ENCODE peak calls at places on chromosomes 5 and 9, in nine cellular contexts. Q is sigmoid colon; J is heart right ventricle; T is mesendoderm; B is aorta; Z is thoracic aorta; D is Peyer's patch; M is psoas muscle; V is CD4-positive, CD25-positive, alpha-beta regulatory T cell. Y is an unnamed sample.

GRCh38 chr9:121825481-121825830 is 174.0 kb downstream of the DAB2IP start:
- DNase-seq in Q (no peak), J (no peak), T (no peak), B (no peak), Z (no peak), D (no peak), M (no peak), V (no peak), Y (no peak)

GRCh38 chr9:130028493-130029222 is 14.3 kb downstream of the FNBP1 start:
- DNase-seq in Q (no peak), J (no peak), T (no peak), B (no peak), Z (no peak), D (no peak), M (no peak), V (no peak), Y (no peak)

GRCh38 chr9:133251773-133252172 is 23.2 kb downstream of the ABO start:
- DNase-seq in Q (no peak), J (no peak), T (no peak), B (no peak), Z (no peak), D (no peak), M (no peak), V (no peak), Y (no peak)

GRCh38 chr5:135979510-135979909 is 24.7 kb upstream of the LECT2 start:
- DNase-seq in Q (no peak), J (peak; percentile 40), T (no peak), B (no peak), Z (no peak), D (no peak), M (no peak), V (no peak), Y (no peak)

GRCh38 chr5:105413406-105413990 is 1850.9 kb upstream of the NUDT12 start:
- DNase-seq in Q (no peak), J (no peak), T (no peak), B (no peak), Z (no peak), D (no peak), M (no peak), V (no peak), Y (no peak)

GRCh38 chr5:65255294-65255693 is 226.4 kb downstream of the ADAMTS6 start:
- DNase-seq in Q (no peak), J (no peak), T (no peak), B (no peak), Z (no peak), D (no peak), M (no peak), V (no peak), Y (no peak)

GRCh38 chr5:125961150-125961549 is 462.1 kb upstream of the GRAMD2B start:
- DNase-seq in Q (no peak), J (no peak), T (no peak), B (no peak), Z (no peak), D (no peak), M (no peak), V (no peak), Y (no peak)

GRCh38 chr9:138111607-138112006 is 234.0 kb downstream of the CACNA1B start:
- DNase-seq in Q (no peak), J (no peak), T (no peak), B (no peak), Z (no peak), D (no peak), M (no peak), V (no peak), Y (no peak)

GRCh38 chr5:66742083-66742895 is 146.1 kb downstream of the MAST4 start:
- DNase-seq in Q (no peak), J (peak; percentile 28), T (peak; percentile 35), B (no peak), Z (no peak), D (no peak), M (peak; percentile 64), V (no peak), Y (no peak)

GRCh38 chr9:91181541-91181940 is 180.2 kb downstream of the AUH start:
- DNase-seq in Q (no peak), J (no peak), T (no peak), B (no peak), Z (no peak), D (no peak), M (no peak), V (no peak), Y (no peak)

GRCh38 chr9:136525207-136525606 is 20.6 kb downstream of the NOTCH1 start:
- DNase-seq in Q (no peak), J (no peak), T (no peak), B (no peak), Z (no peak), D (no peak), M (peak; percentile 78), V (no peak), Y (no peak)

GRCh38 chr9:116855881-116856662 is 169.0 kb downstream of the TRIM32 start:
- DNase-seq in Q (no peak), J (no peak), T (no peak), B (no peak), Z (no peak), D (no peak), M (no peak), V (no peak), Y (peak; percentile 88)

GRCh38 chr5:151868451-151868850 is 56.2 kb downstream of the GLRA1 start:
- DNase-seq in Q (no peak), J (no peak), T (no peak), B (no peak), Z (no peak), D (no peak), M (no peak), V (peak; percentile 5), Y (no peak)

GRCh38 chr5:124665625-124666024 is 80.8 kb downstream of the ZNF608 start:
- DNase-seq in Q (no peak), J (no peak), T (no peak), B (no peak), Z (no peak), D (no peak), M (no peak), V (no peak), Y (no peak)

GRCh38 chr5:134556994-134557393 is 31.5 kb downstream of the JADE2 start:
- DNase-seq in Q (no peak), J (no peak), T (no peak), B (no peak), Z (no peak), D (no peak), M (no peak), V (no peak), Y (no peak)

GRCh38 chr5:134561871-134562296 is 36.4 kb downstream of the JADE2 start:
- DNase-seq in Q (no peak), J (peak; percentile 55), T (peak; percentile 62), B (peak; percentile 70), Z (no peak), D (no peak), M (no peak), V (no peak), Y (no peak)

GRCh38 chr5:134555889-134556311 is 30.4 kb downstream of the JADE2 start:
- DNase-seq in Q (peak; percentile 80), J (no peak), T (peak; percentile 82), B (peak; percentile 91), Z (peak; percentile 55), D (no peak), M (peak; percentile 77), V (peak; percentile 84), Y (peak; percentile 97)

GRCh38 chr5:134560698-134561097 is 35.2 kb downstream of the JADE2 start:
- DNase-seq in Q (no peak), J (no peak), T (no peak), B (no peak), Z (no peak), D (no peak), M (no peak), V (no peak), Y (no peak)

DNA sequence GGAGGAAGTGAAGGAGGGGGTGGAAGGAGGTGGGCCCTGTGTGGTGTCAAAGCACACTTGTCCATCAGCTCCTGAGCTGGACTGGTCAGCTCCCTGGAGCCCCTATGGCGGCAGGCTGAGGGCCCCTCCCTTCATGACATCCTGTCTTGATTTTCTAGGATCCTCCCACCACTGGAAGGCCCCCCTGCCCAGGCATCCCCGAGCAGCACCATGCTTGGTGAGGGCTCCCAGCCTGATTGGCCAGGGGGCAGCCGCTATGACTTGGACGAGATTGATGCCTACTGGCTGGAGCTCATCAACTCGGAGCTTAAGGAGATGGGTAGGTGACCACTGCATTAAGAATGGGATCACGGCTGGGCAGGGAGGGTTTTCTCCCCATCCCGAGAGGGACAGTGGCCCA is 34.2 kb downstream of the JADE2 start:
- DNase-seq in Q (no peak), J (no peak), T (no peak), B (no peak), Z (no peak), D (no peak), M (no peak), V (no peak), Y (no peak)
- H3K36me3 ChIP-seq in Q (peaks cover 43% of the 10 kb centered on the region), J (peaks cover 66% of the 10 kb centered on the region), T (peaks cover 14% of the 10 kb centered on the region), B (peaks cover 10% of the 10 kb centered on the region), Z (peaks cover 56% of the 10 kb centered on the region), D (no peaks in the 10 kb centered on the region), M (no peaks in the 10 kb centered on the region), V (peaks cover 65% of the 10 kb centered on the region), Y (peaks cover 79% of the 10 kb centered on the region)

DNA sequence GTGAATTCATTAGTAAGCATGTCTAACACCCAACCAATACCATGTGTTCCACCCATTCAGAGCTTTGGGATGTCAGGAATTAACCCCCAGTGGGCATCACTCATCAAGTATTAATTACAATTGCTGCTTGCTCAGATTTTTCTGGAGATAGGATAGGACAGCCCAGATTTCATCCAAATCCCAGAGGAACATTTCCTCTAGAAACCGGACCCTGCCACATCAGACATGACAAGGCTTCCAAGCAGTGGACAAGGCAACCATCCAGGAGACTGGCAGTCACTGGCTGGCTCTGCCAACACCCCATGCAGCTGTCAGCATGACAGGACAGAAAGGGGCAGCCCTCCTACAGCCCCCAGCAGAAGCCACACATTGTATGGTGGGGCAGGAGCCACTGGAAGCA is 294.9 kb upstream of the SLC30A5 start:
- DNase-seq in Q (no peak), J (no peak), T (no peak), B (no peak), Z (no peak), D (no peak), M (peak; percentile 69), V (no peak), Y (no peak)
- H3K27ac ChIP-seq in Q (no peak overlapping the region), J (no peak overlapping the region), T (no peak overlapping the region), B (no peak overlapping the region), Z (no peak overlapping the region), D (no peak overlapping the region), M (peak overlapping the region; percentile 91), V (no peak overlapping the region), Y (no peak overlapping the region)

GRCh38 chr9:127812936-127813675 is 10.4 kb downstream of the FPGS start:
- DNase-seq in Q (no peak), J (no peak), T (no peak), B (no peak), Z (no peak), D (no peak), M (no peak), V (no peak), Y (peak; percentile 66)
- H3K36me3 ChIP-seq in Q (peaks cover 39% of the 10 kb centered on the region), J (peaks cover 93% of the 10 kb centered on the region), T (peaks cover 7% of the 10 kb centered on the region), B (peaks cover 8% of the 10 kb centered on the region), Z (peaks cover 58% of the 10 kb centered on the region), D (no peaks in the 10 kb centered on the region), M (peaks cover 3% of the 10 kb centered on the region), V (peaks cover 56% of the 10 kb centered on the region), Y (peaks cover 61% of the 10 kb centered on the region)

DNA sequence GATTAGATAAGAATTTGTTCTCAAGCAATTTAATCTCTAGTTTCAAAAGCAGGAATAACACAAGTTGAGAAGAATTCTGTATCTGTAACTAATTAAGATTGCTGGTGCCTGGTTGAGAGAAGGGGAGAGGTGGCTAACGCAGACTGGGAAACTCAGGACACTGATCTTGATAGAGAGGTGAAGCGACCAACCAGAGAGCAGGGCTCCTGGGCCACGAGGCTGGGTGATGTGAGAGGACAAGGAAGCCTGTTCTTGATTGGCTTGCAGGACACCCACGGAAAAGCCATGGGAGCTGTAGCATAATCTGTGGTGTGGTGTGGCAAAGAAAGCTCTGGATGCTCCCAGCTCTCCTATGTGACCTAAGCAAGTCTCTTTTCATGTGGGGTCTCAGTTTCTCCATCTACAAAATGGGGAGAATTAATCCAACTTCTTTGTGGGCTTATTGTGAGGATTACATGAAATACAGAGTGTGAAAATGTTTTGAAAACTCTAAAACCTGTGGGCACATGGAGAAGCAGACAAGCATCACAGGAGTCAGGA is 594.1 kb upstream of the BRINP1 start:
- DNase-seq in Q (no peak), J (no peak), T (peak; percentile 94), B (peak; percentile 55), Z (no peak), D (no peak), M (no peak), V (no peak), Y (no peak)
- H3K27ac ChIP-seq in Q (no peak overlapping the region), J (no peak overlapping the region), T (peak overlapping the region; percentile 41), B (peak overlapping the region; percentile 54), Z (peak overlapping the region; percentile 70), D (no peak overlapping the region), M (no peak overlapping the region), V (no peak overlapping the region), Y (no peak overlapping the region)

Y was measured in RWPE2.